ENCODE peak calls at places on chromosomes 6 and 20, in eight cellular contexts. Y, A, N, L, P, M, R and T are unnamed samples.

GRCh38 chr20:54985100-54985499 is 509.7 kb downstream of the DOK5 start:
- DNase-seq in Y (no peak), A (no peak), N (no peak), L (no peak), P (no peak), M (no peak), R (no peak), T (no peak)

GRCh38 chr20:3797226-3797545 is 1.1 kb downstream of the CDC25B start:
- DNase-seq in Y (no peak), A (no peak), N (no peak), L (no peak), P (no peak), M (no peak), R (no peak), T (no peak)

GRCh38 chr6:9943026-9943425 is 471.8 kb downstream of the TFAP2A start:
- DNase-seq in Y (no peak), A (no peak), N (no peak), L (no peak), P (no peak), M (no peak), R (no peak), T (no peak)

GRCh38 chr6:142462260-142462659 is 160.5 kb downstream of the ADGRG6 start:
- DNase-seq in Y (no peak), A (no peak), N (no peak), L (no peak), P (no peak), M (no peak), R (no peak), T (no peak)

GRCh38 chr6:38514399-38514798 is 125.3 kb downstream of the BTBD9 start:
- DNase-seq in Y (no peak), A (no peak), N (no peak), L (no peak), P (no peak), M (no peak), R (no peak), T (no peak)

GRCh38 chr20:8267009-8267408 is 134.9 kb downstream of the PLCB1 start:
- DNase-seq in Y (no peak), A (no peak), N (no peak), L (no peak), P (no peak), M (no peak), R (no peak), T (no peak)

GRCh38 chr6:52305948-52306767 is 21.6 kb upstream of the MCM3 start:
- DNase-seq in Y (peak), A (no peak), N (no peak), L (no peak), P (peak), M (no peak), R (no peak), T (no peak)

GRCh38 chr6:135537782-135538301 is 40.3 kb upstream of the AHI1 start:
- DNase-seq in Y (no peak), A (peak), N (peak), L (no peak), P (no peak), M (peak), R (peak), T (no peak)

GRCh38 chr20:63974402-63975200 is 4.8 kb downstream of the SAMD10 start:
- DNase-seq in Y (no peak), A (no peak), N (peak), L (no peak), P (no peak), M (peak), R (no peak), T (no peak)